ENCODE peak calls at places on chromosomes 7 and 10, in five cellular contexts. C is glutamatergic neuron, Y is spleen, T is AG10803, X is progenitor cell of endocrine pancreas. I is an unnamed sample.

GRCh38 chr10:8037199-8037801 is 17.2 kb upstream of the GATA3 start:
- DNase-seq in T (no peak), X (no peak), Y (no peak), C (no peak), I (no peak)

GRCh38 chr10:86349474-86349873 is 17.1 kb downstream of the GRID1 start:
- DNase-seq in X (peak; percentile 33), T (no peak), C (peak; percentile 59), Y (peak; percentile 43), I (no peak)

GRCh38 chr10:10078476-10078875 is 939.2 kb upstream of the CELF2 start:
- DNase-seq in T (no peak), X (no peak), Y (no peak), C (no peak), I (no peak)

GRCh38 chr7:14233026-14233897 is 243.8 kb upstream of the ETV1 start:
- DNase-seq in Y (no peak), C (no peak), X (no peak), T (no peak), I (no peak)

GRCh38 chr10:89283988-89284475 is 17.8 kb upstream of the IFIT2 start:
- DNase-seq in Y (no peak), T (peak; percentile 98), C (peak; percentile 22), X (no peak), I (no peak)

GRCh38 chr10:83541096-83541495 is 598.2 kb upstream of the GHITM start:
- DNase-seq in T (no peak), C (no peak), Y (no peak), X (no peak), I (no peak)

GRCh38 chr7:83921798-83922607 is 272.6 kb downstream of the SEMA3A start:
- DNase-seq in Y (no peak), C (no peak), X (no peak), T (peak; percentile 19), I (no peak)

GRCh38 chr7:5215313-5215712 is 25.3 kb downstream of the WIPI2 start:
- DNase-seq in Y (peak; percentile 42), T (no peak), X (no peak), C (no peak), I (no peak)

GRCh38 chr10:59793924-59794323 is 40.7 kb upstream of the MRLN start:
- DNase-seq in T (no peak), Y (no peak), C (no peak), X (no peak), I (no peak)

GRCh38 chr10:57715233-57715632 is 552.5 kb downstream of the IPMK start:
- DNase-seq in C (no peak), X (no peak), T (no peak), Y (no peak), I (no peak)

GRCh38 chr10:57716884-57717283 is 550.8 kb downstream of the IPMK start:
- DNase-seq in X (no peak), T (peak; percentile 30), Y (no peak), C (no peak), I (no peak)
- TF ChIP-seq CTCF in X (peak; percentile 40), T (peak; percentile 51), Y (no peak), C (no peak), I (no peak)

DNA sequence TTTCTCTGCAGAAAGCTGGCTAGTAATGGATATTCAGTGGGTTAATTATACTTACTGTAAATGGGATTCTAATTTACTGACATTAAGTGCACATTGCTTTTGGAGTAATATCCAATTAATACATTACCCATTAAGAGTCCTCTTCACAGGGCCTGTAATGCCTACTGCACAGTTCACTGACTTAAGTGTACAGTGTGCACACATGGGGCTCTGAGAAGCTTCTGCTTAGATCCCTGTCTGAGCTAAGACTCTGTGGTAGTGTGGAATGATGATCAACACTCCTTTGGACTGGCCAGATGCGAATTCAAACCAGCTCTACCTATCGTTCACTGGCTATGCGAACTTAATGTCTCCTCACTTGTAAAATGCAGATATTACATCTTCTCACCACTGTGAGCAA is 53.7 kb upstream of the SEC61G start:
- DNase-seq in T (no peak), X (no peak), C (no peak), Y (no peak), I (no peak)
- TF ChIP-seq CTCF in T (no peak), X (no peak), C (no peak), Y (no peak), I (no peak)

DNA sequence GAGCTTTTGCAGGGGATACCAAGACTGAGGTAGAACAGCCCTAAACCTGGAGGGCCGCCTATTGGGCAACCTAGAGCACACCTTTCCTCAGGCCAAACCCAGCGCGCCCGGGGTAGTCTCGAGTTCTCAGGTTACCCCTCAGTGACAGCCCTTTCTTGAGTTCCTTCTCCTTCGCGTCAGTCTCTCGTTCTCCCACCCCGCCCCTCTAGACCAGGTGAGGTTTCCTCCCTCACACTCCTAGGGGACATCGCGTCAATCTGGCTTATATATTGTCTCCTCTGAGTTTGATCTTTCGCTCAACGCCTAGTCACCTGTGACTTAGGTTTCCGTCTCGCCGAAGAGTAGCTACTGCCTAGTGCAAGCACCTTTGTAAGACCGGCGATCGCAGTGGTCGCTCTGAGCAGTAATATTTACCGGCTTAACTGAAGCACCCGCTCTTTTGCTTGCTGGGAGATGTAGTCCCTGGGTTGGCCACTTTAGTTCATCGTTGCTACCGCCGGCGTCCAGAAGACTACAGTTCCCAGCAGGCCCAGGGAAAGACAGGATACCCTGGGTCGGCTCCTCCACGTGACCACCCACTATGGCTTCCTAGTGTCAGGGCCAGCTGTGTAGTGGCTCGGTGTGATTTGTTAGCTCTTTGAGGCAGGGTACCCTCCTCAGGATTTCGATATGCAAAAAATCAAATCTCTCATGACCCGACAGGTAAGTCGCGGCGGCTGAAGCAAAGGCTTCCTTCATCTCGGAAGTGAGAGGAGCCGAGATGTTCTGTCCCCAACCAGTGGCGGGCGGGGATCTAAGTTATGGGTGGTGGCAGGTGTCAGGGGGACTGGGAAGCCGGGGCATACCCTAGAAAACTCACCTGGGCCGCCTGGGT is at the start of gene VPS50:
- DNase-seq in Y (peak; percentile 97), X (peak; percentile 82), C (peak; percentile 87), T (peak; percentile 94), I (peak; percentile 73)
- TF ChIP-seq CTCF in Y (no peak), X (peak; percentile 17), C (peak; percentile 20), T (no peak), I (no peak)

GRCh38 chr7:127629268-127629854 is 11.4 kb upstream of the PAX4 start:
- DNase-seq in Y (no peak), T (no peak), X (peak; percentile 51), C (peak; percentile 60), I (no peak)

GRCh38 chr7:127632276-127632910 is 14.5 kb upstream of the PAX4 start:
- DNase-seq in C (no peak), Y (no peak), T (peak; percentile 97), X (no peak), I (no peak)

GRCh38 chr7:127628445-127628844 is 10.5 kb upstream of the PAX4 start:
- DNase-seq in Y (no peak), X (no peak), C (no peak), T (no peak), I (no peak)
- TF ChIP-seq CTCF in Y (no peak), X (no peak), C (no peak), T (no peak), I (no peak)

GRCh38 chr10:103367782-103368518 is at the start of gene TAF5:
- DNase-seq in Y (peak; percentile 97), T (peak; percentile 95), C (peak; percentile 91), X (peak; percentile 85), I (peak; percentile 64)
- TF ChIP-seq CTCF in Y (no peak), T (no peak), C (no peak), X (no peak), I (no peak)

GRCh38 chr7:17939670-17940301 is 508 bp downstream of the SNX13 start:
- DNase-seq in C (peak; percentile 42), Y (no peak), T (peak; percentile 25), X (peak; percentile 11), I (peak; percentile 26)

GRCh38 chr7:17943006-17943405 is 2.7 kb upstream of the SNX13 start:
- DNase-seq in Y (no peak), X (no peak), C (no peak), T (no peak), I (no peak)

GRCh38 chr7:17940302-17941170 is at the start of gene SNX13:
- DNase-seq in C (peak; percentile 96), X (peak; percentile 87), T (peak; percentile 90), Y (peak; percentile 98), I (peak; percentile 77)

GRCh38 chr7:17942231-17942630 is 1.9 kb upstream of the SNX13 start:
- DNase-seq in T (no peak), C (no peak), X (no peak), Y (no peak), I (no peak)

GRCh38 chr7:17941171-17941490 is 837 bp upstream of the SNX13 start:
- DNase-seq in T (no peak), X (no peak), C (no peak), Y (no peak), I (no peak)
- TF ChIP-seq CTCF in T (peak; percentile 19), X (peak; percentile 9), C (no peak), Y (no peak), I (no peak)

GRCh38 chr7:118731854-118732253 is 507.4 kb downstream of the ANKRD7 start:
- DNase-seq in Y (no peak), C (no peak), T (no peak), X (no peak), I (no peak)
- TF ChIP-seq CTCF in Y (no peak), C (no peak), T (no peak), X (no peak), I (no peak)

DNA sequence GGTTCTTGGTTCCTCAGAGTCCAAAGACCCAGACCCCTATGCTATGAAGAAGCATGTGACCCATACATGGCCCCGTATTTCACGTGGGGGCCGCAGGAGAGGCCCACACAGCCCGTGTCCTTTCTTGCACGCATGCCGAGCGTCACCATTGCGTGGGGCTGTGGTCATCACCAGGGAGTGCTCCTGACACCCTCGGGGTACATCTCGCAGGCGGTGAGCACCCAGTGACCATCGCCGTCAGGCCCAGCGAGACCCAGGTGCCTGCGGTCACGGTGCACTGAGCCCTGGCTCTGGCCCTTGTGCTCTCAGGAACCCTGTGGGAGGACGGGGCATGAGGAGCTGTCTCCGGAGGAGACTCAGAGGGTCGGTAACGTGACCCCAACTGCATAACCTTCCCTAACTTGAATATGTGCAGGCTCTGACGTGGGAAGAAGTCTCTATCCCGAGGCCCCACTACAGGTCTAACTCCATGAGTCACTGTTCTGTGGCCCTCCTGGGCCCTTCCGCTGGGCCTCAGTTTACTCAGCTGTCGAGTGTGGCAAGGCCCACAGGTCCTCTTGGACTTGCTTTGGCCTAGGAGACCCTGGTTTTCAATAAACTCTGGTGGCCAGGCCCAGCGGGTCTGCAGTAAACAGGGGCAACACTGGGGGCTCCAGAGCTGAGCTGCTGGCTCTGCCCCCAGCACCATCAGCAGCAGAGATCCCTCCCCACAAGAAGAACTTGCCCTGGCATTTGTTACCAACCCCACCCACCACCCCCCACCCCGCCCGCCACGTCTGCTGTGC is 503.9 kb downstream of the PTPRN2 start:
- DNase-seq in C (no peak), X (no peak), T (no peak), Y (peak; percentile 61), I (no peak)
- TF ChIP-seq CTCF in C (no peak), X (no peak), T (no peak), Y (no peak), I (no peak)

I was measured in omental fat pad.